ENCODE peak calls at places on chromosome 20, in four cellular contexts. One of them, this sample, is unnamed.

GRCh38 chr20:49713779-49714712 is at the start of gene B4GALT5:
- DNase-seq in T-helper 9 cell: peak; percentile 54
- DNase-seq in neural progenitor cell: peak; percentile 96
- DNase-seq in H7: peak; percentile 95
- DNase-seq in this sample: peak; percentile 72

GRCh38 chr20:10673831-10674683 is at the start of gene JAG1:
- DNase-seq in T-helper 9 cell: peak; percentile 31
- DNase-seq in neural progenitor cell: peak; percentile 98
- DNase-seq in H7: peak; percentile 98
- DNase-seq in this sample: peak; percentile 90

GRCh38 chr20:48294196-48294595 is 508.9 kb upstream of the SULF2 start:
- DNase-seq in T-helper 9 cell: no peak
- DNase-seq in neural progenitor cell: no peak
- DNase-seq in H7: no peak
- DNase-seq in this sample: no peak

GRCh38 chr20:23316626-23317025 is 34.0 kb upstream of the NXT1 start:
- DNase-seq in T-helper 9 cell: no peak
- DNase-seq in neural progenitor cell: no peak
- DNase-seq in H7: no peak
- DNase-seq in this sample: no peak

GRCh38 chr20:19241440-19241839 is 29.0 kb downstream of the SLC24A3 start:
- DNase-seq in T-helper 9 cell: no peak
- DNase-seq in neural progenitor cell: no peak
- DNase-seq in H7: no peak
- DNase-seq in this sample: no peak

GRCh38 chr20:858011-858410 is 24.5 kb downstream of the FAM110A start:
- DNase-seq in T-helper 9 cell: no peak
- DNase-seq in neural progenitor cell: no peak
- DNase-seq in H7: no peak
- DNase-seq in this sample: no peak

GRCh38 chr20:31988430-31989015 is 20.6 kb downstream of the XKR7 start:
- DNase-seq in T-helper 9 cell: no peak
- DNase-seq in neural progenitor cell: no peak
- DNase-seq in H7: no peak
- DNase-seq in this sample: no peak

GRCh38 chr20:59515013-59515905 is 89.1 kb upstream of the PHACTR3 start:
- DNase-seq in T-helper 9 cell: no peak
- DNase-seq in neural progenitor cell: peak; percentile 92
- DNase-seq in H7: peak; percentile 90
- DNase-seq in this sample: peak; percentile 64

GRCh38 chr20:38113401-38114325 is 51.4 kb downstream of the TGM2 start:
- DNase-seq in T-helper 9 cell: no peak
- DNase-seq in neural progenitor cell: peak; percentile 72
- DNase-seq in H7: peak; percentile 76
- DNase-seq in this sample: peak; percentile 47

GRCh38 chr20:20340443-20340842 is 27.5 kb upstream of the INSM1 start:
- DNase-seq in T-helper 9 cell: no peak
- DNase-seq in neural progenitor cell: no peak
- DNase-seq in H7: no peak
- DNase-seq in this sample: no peak

This sample was measured in ACHN.